ENCODE peak calls at places on chromosomes 4 and X, in nine cellular contexts. N is Calu3; R is caudate nucleus; G is effector CD8-positive, alpha-beta T cell; O is choroid plexus epithelial cell; B is glomerular endothelial cell; Q is NCI-H510A treated with DMSO at 0.1 percent for 48 hours; Y is activated naive CD4-positive, alpha-beta T cell treated with anti-CD3 and anti-CD28 coated beads, Interleukin-2, amount 50 U/mL, for 72 hours; T is Daoy. Z is an unnamed sample.

GRCh38 chrX:12758291-12758690 is 32.9 kb upstream of the PRPS2 start:
- DNase-seq in N (no peak), R (no peak), G (no peak), O (no peak), B (no peak), Q (no peak), Y (no peak), T (no peak), Z (no peak)

GRCh38 chrX:150577174-150577573 is 8.8 kb downstream of the MTM1 start:
- DNase-seq in N (no peak), R (no peak), G (no peak), O (no peak), B (no peak), Q (no peak), Y (no peak), T (no peak), Z (no peak)

GRCh38 chrX:24334473-24334872 is 20.6 kb upstream of the SUPT20HL2 start:
- DNase-seq in N (no peak), R (no peak), G (no peak), O (no peak), B (no peak), Q (no peak), Y (no peak), T (no peak), Z (no peak)

GRCh38 chr4:138223191-138223910 is 18.8 kb downstream of the SLC7A11 start:
- DNase-seq in N (no peak), R (no peak), G (no peak), O (no peak), B (no peak), Q (no peak), Y (no peak), T (no peak), Z (no peak)

GRCh38 chr4:47031011-47031678 is at the start of gene GABRB1:
- DNase-seq in N (peak), R (peak), G (no peak), O (peak), B (peak), Q (peak), Y (no peak), T (peak), Z (peak)

GRCh38 chr4:174091130-174091529 is 192.3 kb downstream of the FBXO8 start:
- DNase-seq in N (no peak), R (no peak), G (no peak), O (no peak), B (no peak), Q (no peak), Y (no peak), T (no peak), Z (no peak)

GRCh38 chrX:47662144-47662657 is 3.2 kb upstream of the UXT start:
- DNase-seq in N (no peak), R (no peak), G (no peak), O (peak), B (no peak), Q (no peak), Y (peak), T (peak), Z (no peak)

GRCh38 chr4:48018112-48018511 is 1.5 kb downstream of the NIPAL1 start:
- DNase-seq in N (no peak), R (no peak), G (no peak), O (no peak), B (no peak), Q (no peak), Y (no peak), T (no peak), Z (no peak)

GRCh38 chr4:119034276-119035008 is 101.2 kb upstream of the MYOZ2 start:
- DNase-seq in N (no peak), R (no peak), G (no peak), O (no peak), B (no peak), Q (no peak), Y (no peak), T (no peak), Z (no peak)

GRCh38 chr4:139642364-139642763 is 23.3 kb upstream of the MGST2 start:
- DNase-seq in N (no peak), R (no peak), G (no peak), O (peak), B (no peak), Q (no peak), Y (no peak), T (no peak), Z (no peak)

Z was measured in H54.